ENCODE peak calls at places on chromosomes 3 and 15, in eight cellular contexts. One of them, this sample, is unnamed.

GRCh38 chr3:104564045-104564643 is 802.6 kb upstream of the ALCAM start:
- DNase-seq in IMR-90: peak
- DNase-seq in pancreas: peak
- DNase-seq in dorsolateral prefrontal cortex: no peak
- DNase-seq in bronchial epithelial cell: peak
- DNase-seq in sigmoid colon: no peak
- DNase-seq in brain microvascular endothelial cell: peak
- DNase-seq in epithelial cell of esophagus: peak
- DNase-seq in this sample: peak

GRCh38 chr3:126851382-126851781 is 131.5 kb upstream of the PLXNA1 start:
- DNase-seq in brain microvascular endothelial cell: no peak
- DNase-seq in pancreas: no peak
- DNase-seq in bronchial epithelial cell: no peak
- DNase-seq in dorsolateral prefrontal cortex: no peak
- DNase-seq in sigmoid colon: peak
- DNase-seq in IMR-90: no peak
- DNase-seq in epithelial cell of esophagus: no peak
- DNase-seq in this sample: no peak

GRCh38 chr3:30073622-30074021 is 532.8 kb upstream of the TGFBR2 start:
- DNase-seq in IMR-90: peak
- DNase-seq in epithelial cell of esophagus: peak
- DNase-seq in sigmoid colon: no peak
- DNase-seq in pancreas: no peak
- DNase-seq in dorsolateral prefrontal cortex: no peak
- DNase-seq in brain microvascular endothelial cell: no peak
- DNase-seq in bronchial epithelial cell: peak
- DNase-seq in this sample: peak

GRCh38 chr3:183149915-183150825 is 12.4 kb downstream of the LAMP3 start:
- DNase-seq in IMR-90: no peak
- DNase-seq in sigmoid colon: no peak
- DNase-seq in bronchial epithelial cell: no peak
- DNase-seq in epithelial cell of esophagus: peak
- DNase-seq in pancreas: no peak
- DNase-seq in dorsolateral prefrontal cortex: no peak
- DNase-seq in brain microvascular endothelial cell: no peak
- DNase-seq in this sample: peak

GRCh38 chr15:68311859-68312557 is 34.5 kb downstream of the FEM1B start:
- DNase-seq in dorsolateral prefrontal cortex: no peak
- DNase-seq in epithelial cell of esophagus: no peak
- DNase-seq in IMR-90: no peak
- DNase-seq in bronchial epithelial cell: no peak
- DNase-seq in sigmoid colon: no peak
- DNase-seq in pancreas: no peak
- DNase-seq in brain microvascular endothelial cell: no peak
- DNase-seq in this sample: peak

GRCh38 chr3:65445573-65446204 is 593.0 kb downstream of the MAGI1 start:
- DNase-seq in brain microvascular endothelial cell: no peak
- DNase-seq in dorsolateral prefrontal cortex: no peak
- DNase-seq in IMR-90: no peak
- DNase-seq in epithelial cell of esophagus: no peak
- DNase-seq in bronchial epithelial cell: no peak
- DNase-seq in sigmoid colon: no peak
- DNase-seq in pancreas: no peak
- DNase-seq in this sample: no peak

GRCh38 chr3:38541800-38542199 is 45.7 kb downstream of the EXOG start:
- DNase-seq in sigmoid colon: no peak
- DNase-seq in epithelial cell of esophagus: no peak
- DNase-seq in brain microvascular endothelial cell: peak
- DNase-seq in IMR-90: no peak
- DNase-seq in dorsolateral prefrontal cortex: no peak
- DNase-seq in bronchial epithelial cell: no peak
- DNase-seq in pancreas: no peak
- DNase-seq in this sample: no peak

GRCh38 chr15:43968551-43968950 is 141.7 kb downstream of the WDR76 start:
- DNase-seq in sigmoid colon: no peak
- DNase-seq in pancreas: no peak
- DNase-seq in bronchial epithelial cell: no peak
- DNase-seq in epithelial cell of esophagus: no peak
- DNase-seq in IMR-90: no peak
- DNase-seq in dorsolateral prefrontal cortex: no peak
- DNase-seq in brain microvascular endothelial cell: no peak
- DNase-seq in this sample: no peak

GRCh38 chr3:196989721-196990262 is 21.2 kb upstream of the PIGZ start:
- DNase-seq in bronchial epithelial cell: no peak
- DNase-seq in brain microvascular endothelial cell: no peak
- DNase-seq in epithelial cell of esophagus: no peak
- DNase-seq in pancreas: no peak
- DNase-seq in dorsolateral prefrontal cortex: no peak
- DNase-seq in IMR-90: no peak
- DNase-seq in sigmoid colon: peak
- DNase-seq in this sample: no peak

GRCh38 chr15:64947211-64947610 is 35.5 kb downstream of the ANKDD1A start:
- DNase-seq in bronchial epithelial cell: no peak
- DNase-seq in sigmoid colon: no peak
- DNase-seq in pancreas: no peak
- DNase-seq in IMR-90: no peak
- DNase-seq in dorsolateral prefrontal cortex: no peak
- DNase-seq in brain microvascular endothelial cell: no peak
- DNase-seq in epithelial cell of esophagus: no peak
- DNase-seq in this sample: no peak

DNA sequence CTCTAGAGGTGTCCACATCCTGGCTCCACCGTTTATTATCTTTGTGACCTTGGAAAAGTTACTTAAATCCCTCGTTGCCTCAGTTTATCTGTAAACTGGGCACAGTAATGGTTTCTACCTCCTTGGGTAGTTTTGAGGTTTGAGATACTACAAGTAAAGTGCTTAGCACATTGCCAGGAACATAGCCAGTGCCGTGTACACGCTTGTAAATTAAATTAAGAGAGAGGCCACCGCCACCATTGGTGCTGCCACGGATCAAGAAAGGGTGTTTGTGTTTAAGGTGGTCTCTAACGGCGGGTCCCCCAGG is 5.8 kb upstream of the WNT7A start:
- DNase-seq in IMR-90: no peak
- DNase-seq in epithelial cell of esophagus: no peak
- DNase-seq in brain microvascular endothelial cell: no peak
- DNase-seq in dorsolateral prefrontal cortex: no peak
- DNase-seq in sigmoid colon: no peak
- DNase-seq in pancreas: peak
- DNase-seq in bronchial epithelial cell: no peak
- DNase-seq in this sample: no peak
- TF ChIP-seq CTCF in IMR-90: no peak
- TF ChIP-seq CTCF in epithelial cell of esophagus: no peak
- TF ChIP-seq CTCF in brain microvascular endothelial cell: no peak
- TF ChIP-seq CTCF in dorsolateral prefrontal cortex: peak
- TF ChIP-seq CTCF in sigmoid colon: no peak
- TF ChIP-seq CTCF in pancreas: no peak
- TF ChIP-seq CTCF in bronchial epithelial cell: no peak
- TF ChIP-seq CTCF in this sample: no peak

GRCh38 chr15:76338555-76339301 is 2.2 kb downstream of the ISL2 start:
- DNase-seq in pancreas: no peak
- DNase-seq in sigmoid colon: no peak
- DNase-seq in bronchial epithelial cell: no peak
- DNase-seq in brain microvascular endothelial cell: no peak
- DNase-seq in dorsolateral prefrontal cortex: no peak
- DNase-seq in IMR-90: no peak
- DNase-seq in epithelial cell of esophagus: no peak
- DNase-seq in this sample: no peak

GRCh38 chr15:76335851-76336253 is 721 bp upstream of the ISL2 start:
- DNase-seq in brain microvascular endothelial cell: no peak
- DNase-seq in pancreas: no peak
- DNase-seq in epithelial cell of esophagus: no peak
- DNase-seq in dorsolateral prefrontal cortex: no peak
- DNase-seq in sigmoid colon: no peak
- DNase-seq in IMR-90: no peak
- DNase-seq in bronchial epithelial cell: no peak
- DNase-seq in this sample: no peak

GRCh38 chr15:76337739-76338554 is 1.4 kb downstream of the ISL2 start:
- DNase-seq in sigmoid colon: no peak
- DNase-seq in brain microvascular endothelial cell: no peak
- DNase-seq in IMR-90: no peak
- DNase-seq in dorsolateral prefrontal cortex: no peak
- DNase-seq in pancreas: no peak
- DNase-seq in bronchial epithelial cell: no peak
- DNase-seq in epithelial cell of esophagus: no peak
- DNase-seq in this sample: no peak

GRCh38 chr15:76336254-76337046 is at the start of gene ISL2:
- DNase-seq in pancreas: peak
- DNase-seq in dorsolateral prefrontal cortex: peak
- DNase-seq in brain microvascular endothelial cell: peak
- DNase-seq in sigmoid colon: peak
- DNase-seq in epithelial cell of esophagus: peak
- DNase-seq in IMR-90: peak
- DNase-seq in bronchial epithelial cell: peak
- DNase-seq in this sample: peak

DNA sequence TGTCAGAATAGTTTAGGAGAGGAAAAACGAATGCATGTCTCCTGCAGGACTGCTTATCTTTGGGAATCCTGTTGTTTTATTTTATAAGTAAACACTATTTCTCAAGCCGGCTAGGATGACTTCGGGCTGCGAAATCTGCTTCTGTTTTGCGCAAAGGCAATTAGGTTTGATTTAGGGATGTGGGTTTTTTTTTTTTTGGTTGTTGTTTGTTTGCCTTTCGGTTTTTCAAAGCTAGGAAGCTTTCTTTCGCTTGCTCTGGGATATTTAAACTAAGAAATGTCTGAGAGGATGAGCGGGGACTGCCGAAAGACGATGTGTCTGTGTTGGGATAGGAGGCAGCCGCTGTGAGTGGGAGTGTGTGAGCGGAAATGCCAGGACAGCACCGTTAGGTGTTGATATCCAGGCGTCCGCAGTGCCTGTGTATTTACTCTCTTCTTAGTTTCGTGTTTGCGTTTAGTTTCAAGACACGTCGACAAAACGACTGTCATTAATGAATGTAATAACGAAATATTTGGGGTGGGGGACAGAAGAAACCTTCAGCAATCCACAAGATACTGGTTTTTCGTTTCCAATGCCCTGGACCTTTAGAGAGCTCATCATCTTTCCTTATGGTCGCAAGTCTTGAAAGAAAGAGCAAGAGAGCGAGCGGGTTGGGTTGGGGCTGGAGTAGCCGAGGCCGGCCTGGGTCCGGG is 620 bp downstream of the ISL2 start:
- DNase-seq in sigmoid colon: no peak
- DNase-seq in brain microvascular endothelial cell: no peak
- DNase-seq in epithelial cell of esophagus: peak
- DNase-seq in dorsolateral prefrontal cortex: no peak
- DNase-seq in IMR-90: peak
- DNase-seq in bronchial epithelial cell: no peak
- DNase-seq in pancreas: no peak
- DNase-seq in this sample: no peak
- H3K4me3 ChIP-seq in sigmoid colon: peak
- H3K4me3 ChIP-seq in brain microvascular endothelial cell: no peak
- H3K4me3 ChIP-seq in epithelial cell of esophagus: no peak
- H3K4me3 ChIP-seq in dorsolateral prefrontal cortex: peak
- H3K4me3 ChIP-seq in IMR-90: peak
- H3K4me3 ChIP-seq in bronchial epithelial cell: peak
- H3K4me3 ChIP-seq in pancreas: no peak
- H3K4me3 ChIP-seq in this sample: no peak

DNA sequence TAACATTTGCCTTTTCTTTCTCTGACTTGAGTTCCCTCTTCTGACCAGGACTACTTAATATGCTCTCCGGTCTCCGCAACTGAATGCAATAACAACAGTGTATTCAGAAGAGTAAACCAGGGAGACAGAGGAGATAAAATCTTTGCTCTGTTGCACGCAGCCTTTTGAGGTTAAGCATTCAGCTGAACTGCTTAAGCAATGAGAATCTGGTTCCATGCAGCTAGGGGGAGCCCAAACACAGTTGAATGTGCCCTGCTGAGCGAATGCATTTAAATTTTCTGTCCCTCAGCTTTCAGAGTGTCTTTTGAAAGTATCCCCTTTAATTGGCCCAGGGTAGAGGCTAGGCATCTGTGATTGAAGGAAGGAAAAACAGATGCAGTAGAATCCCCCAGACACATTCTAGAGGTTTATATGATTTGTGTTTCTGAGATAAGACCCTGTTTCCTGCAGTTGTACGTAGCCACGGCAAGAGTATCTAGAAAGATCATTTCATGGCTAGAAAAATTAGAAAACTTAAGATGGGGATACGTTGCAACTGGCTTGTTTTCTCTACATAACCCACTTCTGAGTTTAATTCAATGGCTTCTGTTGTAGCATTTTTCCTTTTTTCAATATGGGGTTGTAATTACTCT is 309.6 kb downstream of the TUSC7 start:
- DNase-seq in IMR-90: peak
- DNase-seq in brain microvascular endothelial cell: peak
- DNase-seq in dorsolateral prefrontal cortex: peak
- DNase-seq in bronchial epithelial cell: peak
- DNase-seq in epithelial cell of esophagus: peak
- DNase-seq in sigmoid colon: peak
- DNase-seq in pancreas: peak
- DNase-seq in this sample: peak
- TF ChIP-seq CTCF in IMR-90: peak
- TF ChIP-seq CTCF in brain microvascular endothelial cell: peak
- TF ChIP-seq CTCF in dorsolateral prefrontal cortex: peak
- TF ChIP-seq CTCF in bronchial epithelial cell: peak
- TF ChIP-seq CTCF in epithelial cell of esophagus: peak
- TF ChIP-seq CTCF in sigmoid colon: peak
- TF ChIP-seq CTCF in pancreas: peak
- TF ChIP-seq CTCF in this sample: peak

GRCh38 chr3:48982686-48983085 is 7.4 kb upstream of the P4HTM start:
- DNase-seq in pancreas: no peak
- DNase-seq in sigmoid colon: no peak
- DNase-seq in bronchial epithelial cell: no peak
- DNase-seq in dorsolateral prefrontal cortex: no peak
- DNase-seq in epithelial cell of esophagus: no peak
- DNase-seq in brain microvascular endothelial cell: no peak
- DNase-seq in IMR-90: no peak
- DNase-seq in this sample: no peak

GRCh38 chr3:48983096-48983495 is 6.9 kb upstream of the P4HTM start:
- DNase-seq in brain microvascular endothelial cell: no peak
- DNase-seq in pancreas: no peak
- DNase-seq in sigmoid colon: no peak
- DNase-seq in epithelial cell of esophagus: no peak
- DNase-seq in IMR-90: no peak
- DNase-seq in dorsolateral prefrontal cortex: no peak
- DNase-seq in bronchial epithelial cell: no peak
- DNase-seq in this sample: no peak

GRCh38 chr3:48980295-48980694 is 9.7 kb upstream of the P4HTM start:
- DNase-seq in sigmoid colon: no peak
- DNase-seq in brain microvascular endothelial cell: no peak
- DNase-seq in pancreas: no peak
- DNase-seq in dorsolateral prefrontal cortex: no peak
- DNase-seq in bronchial epithelial cell: no peak
- DNase-seq in IMR-90: no peak
- DNase-seq in epithelial cell of esophagus: no peak
- DNase-seq in this sample: no peak

GRCh38 chr3:48979451-48979850 is 10.6 kb upstream of the P4HTM start:
- DNase-seq in sigmoid colon: no peak
- DNase-seq in IMR-90: no peak
- DNase-seq in pancreas: no peak
- DNase-seq in brain microvascular endothelial cell: no peak
- DNase-seq in dorsolateral prefrontal cortex: no peak
- DNase-seq in epithelial cell of esophagus: no peak
- DNase-seq in bronchial epithelial cell: no peak
- DNase-seq in this sample: no peak

DNA sequence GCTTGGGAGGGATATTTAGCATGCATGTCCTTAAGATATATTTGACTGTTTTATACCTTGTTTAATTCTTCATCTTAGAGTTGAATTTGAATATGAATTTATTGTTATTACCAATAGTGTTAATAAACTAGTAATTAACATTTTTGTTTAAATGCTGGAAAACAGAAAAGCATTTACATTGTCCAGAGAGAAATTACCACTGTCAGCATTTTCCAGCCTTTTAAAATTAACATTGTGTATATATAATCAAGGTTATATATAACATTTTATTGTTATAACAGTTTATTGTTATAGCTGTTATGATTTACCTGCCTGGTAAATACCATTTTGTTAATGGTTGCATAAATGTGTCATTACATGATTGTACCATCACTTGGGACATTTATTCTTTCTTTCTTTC is 8.0 kb upstream of the P4HTM start:
- DNase-seq in dorsolateral prefrontal cortex: no peak
- DNase-seq in IMR-90: no peak
- DNase-seq in brain microvascular endothelial cell: no peak
- DNase-seq in epithelial cell of esophagus: no peak
- DNase-seq in pancreas: no peak
- DNase-seq in sigmoid colon: no peak
- DNase-seq in bronchial epithelial cell: no peak
- DNase-seq in this sample: no peak
- H3K4me3 ChIP-seq in dorsolateral prefrontal cortex: no peak
- H3K4me3 ChIP-seq in IMR-90: no peak
- H3K4me3 ChIP-seq in brain microvascular endothelial cell: no peak
- H3K4me3 ChIP-seq in epithelial cell of esophagus: no peak
- H3K4me3 ChIP-seq in pancreas: no peak
- H3K4me3 ChIP-seq in sigmoid colon: no peak
- H3K4me3 ChIP-seq in bronchial epithelial cell: no peak
- H3K4me3 ChIP-seq in this sample: no peak